ENCODE peak calls at places on chromosomes 4 and X, in seven cellular contexts. One of them, this sample, is unnamed.

GRCh38 chr4:24477919-24478318 is 106.4 kb downstream of the DHX15 start:
- DNase-seq in hepatic stellate cell: peak
- DNase-seq in cardiac muscle cell: peak
- DNase-seq in D341Med: peak
- DNase-seq in lower leg skin: no peak
- DNase-seq in small intestine: no peak
- DNase-seq in psoas muscle: no peak
- DNase-seq in this sample: peak

GRCh38 chr4:71713611-71714203 is 70.2 kb downstream of the GC start:
- DNase-seq in hepatic stellate cell: no peak
- DNase-seq in cardiac muscle cell: peak
- DNase-seq in D341Med: no peak
- DNase-seq in lower leg skin: no peak
- DNase-seq in small intestine: peak
- DNase-seq in psoas muscle: no peak
- DNase-seq in this sample: peak

GRCh38 chr4:159153669-159154068 is 50.8 kb downstream of the RAPGEF2 start:
- DNase-seq in hepatic stellate cell: no peak
- DNase-seq in cardiac muscle cell: no peak
- DNase-seq in D341Med: no peak
- DNase-seq in lower leg skin: no peak
- DNase-seq in small intestine: no peak
- DNase-seq in psoas muscle: no peak
- DNase-seq in this sample: no peak

GRCh38 chr4:40672528-40673522 is 43.2 kb upstream of the RBM47 start:
- DNase-seq in hepatic stellate cell: no peak
- DNase-seq in cardiac muscle cell: no peak
- DNase-seq in D341Med: no peak
- DNase-seq in lower leg skin: no peak
- DNase-seq in small intestine: peak
- DNase-seq in psoas muscle: peak
- DNase-seq in this sample: peak

GRCh38 chrX:15107367-15107988 is 162.4 kb downstream of the ASB9 start:
- DNase-seq in hepatic stellate cell: no peak
- DNase-seq in cardiac muscle cell: no peak
- DNase-seq in D341Med: no peak
- DNase-seq in lower leg skin: no peak
- DNase-seq in small intestine: no peak
- DNase-seq in psoas muscle: no peak
- DNase-seq in this sample: no peak

GRCh38 chr4:23333946-23334878 is 555.6 kb downstream of the PPARGC1A start:
- DNase-seq in hepatic stellate cell: no peak
- DNase-seq in cardiac muscle cell: peak
- DNase-seq in D341Med: no peak
- DNase-seq in lower leg skin: no peak
- DNase-seq in small intestine: peak
- DNase-seq in psoas muscle: no peak
- DNase-seq in this sample: peak

GRCh38 chr4:158826057-158826456 is 57.2 kb downstream of the FNIP2 start:
- DNase-seq in hepatic stellate cell: no peak
- DNase-seq in cardiac muscle cell: peak
- DNase-seq in D341Med: no peak
- DNase-seq in lower leg skin: no peak
- DNase-seq in small intestine: peak
- DNase-seq in psoas muscle: no peak
- DNase-seq in this sample: no peak

GRCh38 chr4:10160280-10160856 is 43.8 kb upstream of the WDR1 start:
- DNase-seq in hepatic stellate cell: peak
- DNase-seq in cardiac muscle cell: peak
- DNase-seq in D341Med: no peak
- DNase-seq in lower leg skin: no peak
- DNase-seq in small intestine: peak
- DNase-seq in psoas muscle: no peak
- DNase-seq in this sample: peak

GRCh38 chr4:170091069-170091696 is 1.4 kb upstream of the AADAT start:
- DNase-seq in hepatic stellate cell: no peak
- DNase-seq in cardiac muscle cell: no peak
- DNase-seq in D341Med: no peak
- DNase-seq in lower leg skin: no peak
- DNase-seq in small intestine: no peak
- DNase-seq in psoas muscle: no peak
- DNase-seq in this sample: peak

GRCh38 chr4:170581322-170581721 is 491.6 kb upstream of the AADAT start:
- DNase-seq in hepatic stellate cell: no peak
- DNase-seq in cardiac muscle cell: no peak
- DNase-seq in D341Med: no peak
- DNase-seq in lower leg skin: no peak
- DNase-seq in small intestine: peak
- DNase-seq in psoas muscle: no peak
- DNase-seq in this sample: no peak

GRCh38 chr4:997375-998071 is 4.3 kb upstream of the SLC26A1 start:
- DNase-seq in hepatic stellate cell: peak
- DNase-seq in cardiac muscle cell: peak
- DNase-seq in D341Med: no peak
- DNase-seq in lower leg skin: no peak
- DNase-seq in small intestine: no peak
- DNase-seq in psoas muscle: no peak
- DNase-seq in this sample: peak

GRCh38 chr4:91485415-91485814 is 818.4 kb upstream of the GRID2 start:
- DNase-seq in hepatic stellate cell: no peak
- DNase-seq in cardiac muscle cell: no peak
- DNase-seq in D341Med: no peak
- DNase-seq in lower leg skin: no peak
- DNase-seq in small intestine: no peak
- DNase-seq in psoas muscle: no peak
- DNase-seq in this sample: no peak

GRCh38 chr4:140267576-140267975 is 105.9 kb upstream of the SCOC start:
- DNase-seq in hepatic stellate cell: no peak
- DNase-seq in cardiac muscle cell: no peak
- DNase-seq in D341Med: no peak
- DNase-seq in lower leg skin: no peak
- DNase-seq in small intestine: no peak
- DNase-seq in psoas muscle: no peak
- DNase-seq in this sample: peak

GRCh38 chr4:114040319-114041116 is 61.1 kb upstream of the ARSJ start:
- DNase-seq in hepatic stellate cell: peak
- DNase-seq in cardiac muscle cell: no peak
- DNase-seq in D341Med: no peak
- DNase-seq in lower leg skin: no peak
- DNase-seq in small intestine: no peak
- DNase-seq in psoas muscle: no peak
- DNase-seq in this sample: no peak

GRCh38 chrX:39418132-39418935 is 617.1 kb downstream of the MID1IP1 start:
- DNase-seq in hepatic stellate cell: no peak
- DNase-seq in cardiac muscle cell: peak
- DNase-seq in D341Med: no peak
- DNase-seq in lower leg skin: no peak
- DNase-seq in small intestine: no peak
- DNase-seq in psoas muscle: no peak
- DNase-seq in this sample: no peak

GRCh38 chr4:56823933-56824600 is 2.6 kb upstream of the SPINK2 start:
- DNase-seq in hepatic stellate cell: no peak
- DNase-seq in cardiac muscle cell: no peak
- DNase-seq in D341Med: no peak
- DNase-seq in lower leg skin: no peak
- DNase-seq in small intestine: no peak
- DNase-seq in psoas muscle: no peak
- DNase-seq in this sample: no peak

GRCh38 chrX:22628275-22628674 is 355.6 kb downstream of the CBLL2 start:
- DNase-seq in hepatic stellate cell: no peak
- DNase-seq in cardiac muscle cell: peak
- DNase-seq in D341Med: no peak
- DNase-seq in lower leg skin: no peak
- DNase-seq in small intestine: no peak
- DNase-seq in psoas muscle: no peak
- DNase-seq in this sample: no peak

GRCh38 chr4:110540606-110541440 is 64.9 kb downstream of the ENPEP start:
- DNase-seq in hepatic stellate cell: no peak
- DNase-seq in cardiac muscle cell: no peak
- DNase-seq in D341Med: no peak
- DNase-seq in lower leg skin: no peak
- DNase-seq in small intestine: no peak
- DNase-seq in psoas muscle: no peak
- DNase-seq in this sample: no peak

GRCh38 chr4:86011117-86011516 is 348.7 kb downstream of the MAPK10 start:
- DNase-seq in hepatic stellate cell: peak
- DNase-seq in cardiac muscle cell: no peak
- DNase-seq in D341Med: no peak
- DNase-seq in lower leg skin: no peak
- DNase-seq in small intestine: no peak
- DNase-seq in psoas muscle: no peak
- DNase-seq in this sample: no peak

GRCh38 chr4:171203425-171203824 is 609.8 kb upstream of the GALNTL6 start:
- DNase-seq in hepatic stellate cell: no peak
- DNase-seq in cardiac muscle cell: no peak
- DNase-seq in D341Med: no peak
- DNase-seq in lower leg skin: no peak
- DNase-seq in small intestine: no peak
- DNase-seq in psoas muscle: no peak
- DNase-seq in this sample: no peak

GRCh38 chr4:184899261-184900134 is 73.7 kb upstream of the ACSL1 start:
- DNase-seq in hepatic stellate cell: no peak
- DNase-seq in cardiac muscle cell: no peak
- DNase-seq in D341Med: no peak
- DNase-seq in lower leg skin: peak
- DNase-seq in small intestine: peak
- DNase-seq in psoas muscle: peak
- DNase-seq in this sample: no peak

GRCh38 chr4:189237340-189237739 is 703.3 kb upstream of the FRG1 start:
- DNase-seq in hepatic stellate cell: no peak
- DNase-seq in cardiac muscle cell: no peak
- DNase-seq in D341Med: no peak
- DNase-seq in lower leg skin: no peak
- DNase-seq in small intestine: no peak
- DNase-seq in psoas muscle: no peak
- DNase-seq in this sample: no peak

GRCh38 chr4:183098080-183098722 is 856 bp upstream of the WWC2 start:
- DNase-seq in hepatic stellate cell: peak
- DNase-seq in cardiac muscle cell: peak
- DNase-seq in D341Med: peak
- DNase-seq in lower leg skin: peak
- DNase-seq in small intestine: peak
- DNase-seq in psoas muscle: peak
- DNase-seq in this sample: peak

GRCh38 chrX:130120321-130120731 is 10.0 kb upstream of the ELF4 start:
- DNase-seq in hepatic stellate cell: no peak
- DNase-seq in cardiac muscle cell: peak
- DNase-seq in D341Med: no peak
- DNase-seq in lower leg skin: no peak
- DNase-seq in small intestine: no peak
- DNase-seq in psoas muscle: no peak
- DNase-seq in this sample: peak

GRCh38 chr4:7908668-7909067 is 31.0 kb downstream of the AFAP1 start:
- DNase-seq in hepatic stellate cell: no peak
- DNase-seq in cardiac muscle cell: no peak
- DNase-seq in D341Med: no peak
- DNase-seq in lower leg skin: no peak
- DNase-seq in small intestine: no peak
- DNase-seq in psoas muscle: no peak
- DNase-seq in this sample: no peak

GRCh38 chr4:48704091-48704802 is 75.8 kb downstream of the FRYL start:
- DNase-seq in hepatic stellate cell: no peak
- DNase-seq in cardiac muscle cell: no peak
- DNase-seq in D341Med: no peak
- DNase-seq in lower leg skin: no peak
- DNase-seq in small intestine: no peak
- DNase-seq in psoas muscle: no peak
- DNase-seq in this sample: no peak

GRCh38 chrX:53704854-53705253 is 18.3 kb upstream of the HUWE1 start:
- DNase-seq in hepatic stellate cell: no peak
- DNase-seq in cardiac muscle cell: no peak
- DNase-seq in D341Med: no peak
- DNase-seq in lower leg skin: no peak
- DNase-seq in small intestine: no peak
- DNase-seq in psoas muscle: no peak
- DNase-seq in this sample: no peak

This sample was measured in hepatocyte.